ENCODE peak calls at places on chromosomes 7 and 10, in seven cellular contexts. Z, D, S, H, P, T and A are unnamed samples.

GRCh38 chr7:4102231-4102841 is 579.8 kb upstream of the FOXK1 start:
- DNase-seq in Z (no peak), D (no peak), S (no peak), H (no peak), P (no peak), T (no peak), A (peak)

GRCh38 chr7:157611341-157611740 is 274.5 kb downstream of the DNAJB6 start:
- DNase-seq in Z (no peak), D (no peak), S (no peak), H (no peak), P (no peak), T (no peak), A (no peak)

GRCh38 chr10:3835770-3836169 is 50.8 kb upstream of the KLF6 start:
- DNase-seq in Z (no peak), D (no peak), S (no peak), H (peak), P (no peak), T (no peak), A (no peak)

GRCh38 chr10:123529146-123529760 is 136.9 kb upstream of the GPR26 start:
- DNase-seq in Z (no peak), D (no peak), S (no peak), H (no peak), P (no peak), T (no peak), A (no peak)

GRCh38 chr7:103307487-103308231 is 10.4 kb downstream of the PMPCB start:
- DNase-seq in Z (no peak), D (no peak), S (no peak), H (no peak), P (no peak), T (no peak), A (no peak)

GRCh38 chr10:30359373-30360206 is 10.5 kb upstream of the MTPAP start:
- DNase-seq in Z (peak), D (peak), S (peak), H (peak), P (peak), T (peak), A (no peak)

GRCh38 chr7:102303669-102304422 is 17.2 kb downstream of the SH2B2 start:
- DNase-seq in Z (no peak), D (no peak), S (no peak), H (no peak), P (no peak), T (no peak), A (no peak)

GRCh38 chr10:34687434-34688205 is 127.5 kb downstream of the PARD3 start:
- DNase-seq in Z (no peak), D (no peak), S (no peak), H (no peak), P (peak), T (no peak), A (no peak)

GRCh38 chr7:131026297-131027003 is 292.4 kb upstream of the KLF14 start:
- DNase-seq in Z (no peak), D (no peak), S (no peak), H (peak), P (peak), T (no peak), A (no peak)

GRCh38 chr7:94561841-94562514 is 52.4 kb downstream of the CASD1 start:
- DNase-seq in Z (no peak), D (no peak), S (no peak), H (no peak), P (peak), T (no peak), A (no peak)

GRCh38 chr7:7271094-7271874 is 88.9 kb downstream of the C1GALT1 start:
- DNase-seq in Z (no peak), D (no peak), S (no peak), H (no peak), P (no peak), T (no peak), A (no peak)

GRCh38 chr7:131649879-131650278 is 93.5 kb upstream of the PODXL start:
- DNase-seq in Z (no peak), D (no peak), S (no peak), H (no peak), P (no peak), T (no peak), A (no peak)

GRCh38 chr7:112873831-112874553 is 83.8 kb upstream of the TMEM168 start:
- DNase-seq in Z (no peak), D (no peak), S (no peak), H (peak), P (no peak), T (no peak), A (no peak)

GRCh38 chr7:84070101-84070500 is 124.5 kb downstream of the SEMA3A start:
- DNase-seq in Z (no peak), D (no peak), S (no peak), H (peak), P (no peak), T (no peak), A (peak)

GRCh38 chr10:61262486-61263261 is 190.5 kb downstream of the TMEM26 start:
- DNase-seq in Z (no peak), D (no peak), S (no peak), H (no peak), P (peak), T (no peak), A (no peak)

GRCh38 chr10:24394479-24395190 is 185.7 kb downstream of the KIAA1217 start:
- DNase-seq in Z (no peak), D (no peak), S (no peak), H (no peak), P (no peak), T (no peak), A (no peak)

GRCh38 chr10:123392182-123392930 is 238.2 kb downstream of the BUB3 start:
- DNase-seq in Z (no peak), D (no peak), S (no peak), H (no peak), P (no peak), T (no peak), A (no peak)

GRCh38 chr7:89077992-89078391 is 282.5 kb upstream of the TEX47 start:
- DNase-seq in Z (no peak), D (no peak), S (no peak), H (no peak), P (no peak), T (no peak), A (no peak)

GRCh38 chr7:151313857-151314256 is 27.8 kb upstream of the NUB1 start:
- DNase-seq in Z (peak), D (no peak), S (no peak), H (no peak), P (peak), T (peak), A (no peak)

GRCh38 chr7:106126170-106126938 is 14.2 kb upstream of the SYPL1 start:
- DNase-seq in Z (no peak), D (no peak), S (peak), H (peak), P (peak), T (no peak), A (no peak)

GRCh38 chr7:102978280-102978679 is 65.5 kb downstream of the LRRC17 start:
- DNase-seq in Z (no peak), D (no peak), S (no peak), H (peak), P (peak), T (peak), A (no peak)

GRCh38 chr7:138237995-138238394 is 161.7 kb downstream of the AKR1D1 start:
- DNase-seq in Z (no peak), D (no peak), S (no peak), H (no peak), P (no peak), T (no peak), A (no peak)

GRCh38 chr7:136654406-136654805 is 214.0 kb upstream of the CHRM2 start:
- DNase-seq in Z (no peak), D (no peak), S (no peak), H (no peak), P (peak), T (no peak), A (no peak)

GRCh38 chr7:34850681-34851080 is 186.6 kb downstream of the DPY19L1 start:
- DNase-seq in Z (no peak), D (no peak), S (no peak), H (no peak), P (no peak), T (no peak), A (no peak)

GRCh38 chr10:31171402-31172120 is 139.9 kb upstream of the ZNF438 start:
- DNase-seq in Z (no peak), D (no peak), S (no peak), H (no peak), P (peak), T (no peak), A (no peak)

GRCh38 chr10:13136651-13137050 is 24.7 kb upstream of the MCM10 start:
- DNase-seq in Z (no peak), D (no peak), S (no peak), H (no peak), P (no peak), T (no peak), A (no peak)

GRCh38 chr10:13348216-13349017 is at the start of gene SEPHS1:
- DNase-seq in Z (peak), D (peak), S (peak), H (peak), P (peak), T (peak), A (no peak)

GRCh38 chr10:97411411-97411810 is 10.3 kb upstream of the RRP12 start:
- DNase-seq in Z (no peak), D (no peak), S (no peak), H (no peak), P (peak), T (no peak), A (no peak)

GRCh38 chr7:3787717-3788311 is 486.8 kb downstream of the SDK1 start:
- DNase-seq in Z (no peak), D (no peak), S (peak), H (peak), P (no peak), T (peak), A (no peak)